ENCODE peak calls at places on chromosomes 16 and 17, in five cellular contexts. One of them, this sample, is unnamed. For H3K36me3, the result is how much of the 10 kb centered on the place peaks cover.

GRCh38 chr17:40480501-40481003 is 20.9 kb downstream of the TNS4 start:
- DNase-seq in GM23338: no peak
- DNase-seq in psoas muscle: no peak
- DNase-seq in cardiac muscle cell: no peak
- DNase-seq in prostate gland: no peak
- DNase-seq in this sample: no peak

GRCh38 chr17:79188048-79188447 is 113.4 kb downstream of the ENGASE start:
- DNase-seq in prostate gland: no peak
- DNase-seq in psoas muscle: no peak
- DNase-seq in GM23338: peak
- DNase-seq in cardiac muscle cell: peak
- DNase-seq in this sample: no peak

GRCh38 chr16:51408357-51408756 is 257.3 kb upstream of the SALL1 start:
- DNase-seq in prostate gland: no peak
- DNase-seq in psoas muscle: no peak
- DNase-seq in cardiac muscle cell: no peak
- DNase-seq in GM23338: no peak
- DNase-seq in this sample: no peak

GRCh38 chr16:11168386-11169065 is 87.5 kb downstream of the SOCS1 start:
- DNase-seq in prostate gland: no peak
- DNase-seq in cardiac muscle cell: peak
- DNase-seq in psoas muscle: no peak
- DNase-seq in GM23338: no peak
- DNase-seq in this sample: no peak

GRCh38 chr16:31876955-31877828 is 3.6 kb downstream of the ZNF267 start:
- DNase-seq in prostate gland: no peak
- DNase-seq in GM23338: no peak
- DNase-seq in cardiac muscle cell: peak
- DNase-seq in psoas muscle: no peak
- DNase-seq in this sample: peak

GRCh38 chr16:77582956-77583355 is 139.4 kb upstream of the NUDT7 start:
- DNase-seq in GM23338: peak
- DNase-seq in psoas muscle: no peak
- DNase-seq in prostate gland: no peak
- DNase-seq in cardiac muscle cell: no peak
- DNase-seq in this sample: no peak

GRCh38 chr17:28371245-28372202 is at the start of gene SARM1:
- DNase-seq in GM23338: peak
- DNase-seq in cardiac muscle cell: peak
- DNase-seq in psoas muscle: peak
- DNase-seq in prostate gland: peak
- DNase-seq in this sample: peak

GRCh38 chr17:40121886-40122465 is at the start of gene MSL1:
- DNase-seq in GM23338: peak
- DNase-seq in prostate gland: peak
- DNase-seq in psoas muscle: peak
- DNase-seq in cardiac muscle cell: peak
- DNase-seq in this sample: peak

GRCh38 chr17:82217530-82218204 is 5.0 kb upstream of the CCDC57 start:
- DNase-seq in cardiac muscle cell: peak
- DNase-seq in prostate gland: no peak
- DNase-seq in GM23338: no peak
- DNase-seq in psoas muscle: peak
- DNase-seq in this sample: peak

GRCh38 chr16:70664325-70665112 is 18.2 kb downstream of the IL34 start:
- DNase-seq in GM23338: peak
- DNase-seq in cardiac muscle cell: no peak
- DNase-seq in psoas muscle: no peak
- DNase-seq in prostate gland: no peak
- DNase-seq in this sample: peak

GRCh38 chr16:82583415-82583814 is 43.4 kb upstream of the CDH13 start:
- DNase-seq in cardiac muscle cell: peak
- DNase-seq in prostate gland: no peak
- DNase-seq in GM23338: no peak
- DNase-seq in psoas muscle: no peak
- DNase-seq in this sample: no peak

GRCh38 chr16:4358831-4359561 is 7.9 kb upstream of the PAM16 start:
- DNase-seq in prostate gland: no peak
- DNase-seq in psoas muscle: peak
- DNase-seq in GM23338: peak
- DNase-seq in cardiac muscle cell: peak
- DNase-seq in this sample: peak

GRCh38 chr17:6517017-6517416 is 39.3 kb downstream of the PITPNM3 start:
- DNase-seq in psoas muscle: no peak
- DNase-seq in prostate gland: no peak
- DNase-seq in cardiac muscle cell: no peak
- DNase-seq in GM23338: no peak
- DNase-seq in this sample: no peak

GRCh38 chr17:17150450-17150804 is 55.7 kb downstream of the PLD6 start:
- DNase-seq in cardiac muscle cell: no peak
- DNase-seq in psoas muscle: no peak
- DNase-seq in prostate gland: no peak
- DNase-seq in GM23338: no peak
- DNase-seq in this sample: no peak

GRCh38 chr17:28477928-28478327 is 4.5 kb downstream of the SLC13A2 start:
- DNase-seq in GM23338: no peak
- DNase-seq in psoas muscle: no peak
- DNase-seq in cardiac muscle cell: no peak
- DNase-seq in prostate gland: no peak
- DNase-seq in this sample: no peak

GRCh38 chr16:7513429-7513828 is 180.8 kb downstream of the RBFOX1 start:
- DNase-seq in psoas muscle: no peak
- DNase-seq in cardiac muscle cell: no peak
- DNase-seq in GM23338: peak
- DNase-seq in prostate gland: no peak
- DNase-seq in this sample: no peak

GRCh38 chr17:2179615-2180295 is 123.8 kb downstream of the SMG6 start:
- DNase-seq in GM23338: no peak
- DNase-seq in cardiac muscle cell: peak
- DNase-seq in prostate gland: peak
- DNase-seq in psoas muscle: peak
- DNase-seq in this sample: no peak

GRCh38 chr16:72793716-72794115 is 254.2 kb downstream of the ZFHX3 start:
- DNase-seq in psoas muscle: no peak
- DNase-seq in cardiac muscle cell: no peak
- DNase-seq in prostate gland: no peak
- DNase-seq in GM23338: no peak
- DNase-seq in this sample: no peak

GRCh38 chr17:64998436-64999190 is 57.9 kb downstream of the GNA13 start:
- DNase-seq in prostate gland: no peak
- DNase-seq in psoas muscle: no peak
- DNase-seq in cardiac muscle cell: no peak
- DNase-seq in GM23338: no peak
- DNase-seq in this sample: no peak

GRCh38 chr17:35432176-35433074 is at the start of gene SLFN12:
- DNase-seq in psoas muscle: peak
- DNase-seq in prostate gland: no peak
- DNase-seq in cardiac muscle cell: peak
- DNase-seq in GM23338: peak
- DNase-seq in this sample: no peak

GRCh38 chr16:87829988-87830672 is 39.2 kb downstream of the SLC7A5 start:
- DNase-seq in GM23338: no peak
- DNase-seq in cardiac muscle cell: no peak
- DNase-seq in psoas muscle: no peak
- DNase-seq in prostate gland: no peak
- DNase-seq in this sample: no peak

GRCh38 chr16:24505959-24506358 is 33.4 kb upstream of the RBBP6 start:
- DNase-seq in cardiac muscle cell: no peak
- DNase-seq in prostate gland: no peak
- DNase-seq in GM23338: no peak
- DNase-seq in psoas muscle: no peak
- DNase-seq in this sample: no peak

GRCh38 chr16:89119661-89120141 is 26.0 kb downstream of the ACSF3 start:
- DNase-seq in psoas muscle: peak
- DNase-seq in GM23338: no peak
- DNase-seq in prostate gland: no peak
- DNase-seq in cardiac muscle cell: no peak
- DNase-seq in this sample: no peak

GRCh38 chr16:85820604-85821372 is 21.3 kb downstream of the COX4I1 start:
- DNase-seq in GM23338: no peak
- DNase-seq in cardiac muscle cell: no peak
- DNase-seq in psoas muscle: no peak
- DNase-seq in prostate gland: no peak
- DNase-seq in this sample: no peak

GRCh38 chr16:51180719-51181494 is 29.8 kb upstream of the SALL1 start:
- DNase-seq in prostate gland: no peak
- DNase-seq in GM23338: no peak
- DNase-seq in psoas muscle: no peak
- DNase-seq in cardiac muscle cell: no peak
- DNase-seq in this sample: no peak

GRCh38 chr17:3977387-3977786 is 13.2 kb upstream of the ATP2A3 start:
- DNase-seq in cardiac muscle cell: no peak
- DNase-seq in GM23338: no peak
- DNase-seq in prostate gland: no peak
- DNase-seq in psoas muscle: no peak
- DNase-seq in this sample: no peak

GRCh38 chr16:43294-43693 is 10.1 kb downstream of the POLR3K start:
- DNase-seq in prostate gland: no peak
- DNase-seq in psoas muscle: no peak
- DNase-seq in GM23338: no peak
- DNase-seq in cardiac muscle cell: no peak
- DNase-seq in this sample: no peak
- H3K36me3 ChIP-seq in prostate gland: under half
- H3K36me3 ChIP-seq in psoas muscle: under half
- H3K36me3 ChIP-seq in GM23338: under half
- H3K36me3 ChIP-seq in cardiac muscle cell: under half
- H3K36me3 ChIP-seq in this sample: under half

GRCh38 chr16:65621640-65622039 is 499.8 kb upstream of the CDH11 start:
- DNase-seq in GM23338: no peak
- DNase-seq in cardiac muscle cell: peak
- DNase-seq in prostate gland: no peak
- DNase-seq in psoas muscle: no peak
- DNase-seq in this sample: no peak

GRCh38 chr16:65618335-65618734 is 496.5 kb upstream of the CDH11 start:
- DNase-seq in psoas muscle: no peak
- DNase-seq in cardiac muscle cell: no peak
- DNase-seq in prostate gland: no peak
- DNase-seq in GM23338: no peak
- DNase-seq in this sample: no peak

GRCh38 chr16:65618931-65619330 is 497.1 kb upstream of the CDH11 start:
- DNase-seq in prostate gland: no peak
- DNase-seq in psoas muscle: no peak
- DNase-seq in cardiac muscle cell: peak
- DNase-seq in GM23338: no peak
- DNase-seq in this sample: no peak

GRCh38 chr16:65617421-65617820 is 495.6 kb upstream of the CDH11 start:
- DNase-seq in cardiac muscle cell: peak
- DNase-seq in psoas muscle: no peak
- DNase-seq in prostate gland: no peak
- DNase-seq in GM23338: no peak
- DNase-seq in this sample: no peak

DNA sequence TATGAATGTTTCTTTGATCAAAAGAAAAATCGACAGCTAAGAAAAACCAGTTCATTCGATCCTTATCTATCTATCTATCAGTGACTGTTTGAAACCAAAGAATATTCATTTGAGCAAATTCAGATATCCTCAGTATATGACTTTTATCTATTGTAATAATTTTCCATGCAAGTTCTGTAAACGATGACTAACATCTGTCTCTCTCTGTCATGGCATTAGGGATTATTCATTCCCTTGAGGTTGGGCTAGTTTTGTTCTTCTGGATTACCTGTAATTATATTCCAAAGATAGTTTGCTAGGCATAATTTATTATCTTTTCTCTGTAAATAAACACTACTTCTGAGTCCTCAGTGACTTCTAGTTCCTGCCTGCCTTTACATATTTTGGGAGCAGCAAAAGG is 497.7 kb upstream of the CDH11 start:
- DNase-seq in cardiac muscle cell: no peak
- DNase-seq in GM23338: no peak
- DNase-seq in psoas muscle: no peak
- DNase-seq in prostate gland: no peak
- DNase-seq in this sample: no peak
- H3K36me3 ChIP-seq in cardiac muscle cell: under half
- H3K36me3 ChIP-seq in GM23338: under half
- H3K36me3 ChIP-seq in psoas muscle: under half
- H3K36me3 ChIP-seq in prostate gland: under half
- H3K36me3 ChIP-seq in this sample: under half

DNA sequence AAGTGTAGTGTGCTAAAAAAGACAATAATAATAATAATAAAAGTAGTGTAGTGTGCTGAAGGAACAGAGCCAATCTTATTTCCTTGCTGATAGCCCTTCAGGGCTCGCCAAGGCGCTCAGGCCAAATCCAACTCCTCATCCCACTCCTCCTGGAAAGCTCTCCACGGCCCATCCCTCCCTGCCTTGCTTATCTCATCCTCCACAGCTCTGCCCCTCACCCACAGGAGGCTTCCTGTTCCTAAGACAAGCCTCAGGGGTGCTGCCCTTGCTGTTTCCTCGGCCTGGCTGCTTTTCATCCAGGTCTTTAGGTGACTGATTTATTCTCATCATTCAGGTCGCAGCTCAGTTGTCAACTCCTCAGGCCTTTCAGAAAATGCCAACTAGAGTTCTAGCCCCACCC is 11.2 kb downstream of the GTF3C1 start:
- DNase-seq in GM23338: no peak
- DNase-seq in psoas muscle: no peak
- DNase-seq in cardiac muscle cell: peak
- DNase-seq in prostate gland: no peak
- DNase-seq in this sample: no peak
- H3K36me3 ChIP-seq in GM23338: half or more
- H3K36me3 ChIP-seq in psoas muscle: under half
- H3K36me3 ChIP-seq in cardiac muscle cell: half or more
- H3K36me3 ChIP-seq in prostate gland: under half
- H3K36me3 ChIP-seq in this sample: under half

GRCh38 chr16:20313741-20314140 is 13.6 kb downstream of the GP2 start:
- DNase-seq in GM23338: no peak
- DNase-seq in psoas muscle: no peak
- DNase-seq in prostate gland: no peak
- DNase-seq in cardiac muscle cell: no peak
- DNase-seq in this sample: no peak
- H3K36me3 ChIP-seq in GM23338: under half
- H3K36me3 ChIP-seq in psoas muscle: under half
- H3K36me3 ChIP-seq in prostate gland: under half
- H3K36me3 ChIP-seq in cardiac muscle cell: under half
- H3K36me3 ChIP-seq in this sample: under half

GRCh38 chr17:60073621-60074020 is 5.1 kb downstream of the HEATR6 start:
- DNase-seq in cardiac muscle cell: no peak
- DNase-seq in psoas muscle: no peak
- DNase-seq in GM23338: no peak
- DNase-seq in prostate gland: no peak
- DNase-seq in this sample: no peak
- H3K36me3 ChIP-seq in cardiac muscle cell: half or more
- H3K36me3 ChIP-seq in psoas muscle: under half
- H3K36me3 ChIP-seq in GM23338: under half
- H3K36me3 ChIP-seq in prostate gland: under half
- H3K36me3 ChIP-seq in this sample: under half